ENCODE peak calls at places on chromosomes 1 and 21, in five cellular contexts. F is mucosa of descending colon, C is adrenal gland, W is left ventricle myocardium inferior, P is transverse colon. O is an unnamed sample.

GRCh38 chr1:38005195-38006007 is at the start of gene FHL3:
- DNase-seq in C (peak), W (peak), F (peak), P (peak), O (peak)

GRCh38 chr1:159879977-159880376 is 17.5 kb upstream of the VSIG8 start:
- DNase-seq in C (no peak), W (no peak), F (no peak), P (no peak), O (no peak)

GRCh38 chr1:47690341-47691244 is 252.7 kb downstream of the FOXD2 start:
- DNase-seq in W (no peak), P (no peak), C (no peak), F (no peak), O (no peak)

GRCh38 chr1:89810880-89811279 is 10.0 kb upstream of the LRRC8D start:
- DNase-seq in F (no peak), W (no peak), C (no peak), P (no peak), O (no peak)

GRCh38 chr1:180117764-180118116 is 36.9 kb upstream of the QSOX1 start:
- DNase-seq in W (no peak), P (no peak), C (no peak), F (no peak), O (no peak)

GRCh38 chr1:78114034-78114956 is 68.5 kb downstream of the GIPC2 start:
- DNase-seq in F (no peak), P (peak), W (no peak), C (peak), O (peak)

GRCh38 chr1:192979542-192979941 is 79.6 kb downstream of the UCHL5 start:
- DNase-seq in P (no peak), W (no peak), C (no peak), F (no peak), O (no peak)

GRCh38 chr1:153277852-153278251 is 18.4 kb downstream of the LORICRIN start:
- DNase-seq in P (peak), C (no peak), W (no peak), F (no peak), O (no peak)

GRCh38 chr1:29397981-29398380 is 161.7 kb downstream of the PTPRU start:
- DNase-seq in C (no peak), W (no peak), F (no peak), P (no peak), O (no peak)

GRCh38 chr1:29591601-29592260 is 355.4 kb downstream of the PTPRU start:
- DNase-seq in W (no peak), F (no peak), P (no peak), C (no peak), O (no peak)

GRCh38 chr1:214579183-214579582 is 23.8 kb upstream of the CENPF start:
- DNase-seq in C (no peak), W (no peak), F (no peak), P (no peak), O (no peak)

GRCh38 chr1:39317910-39318633 is 113.6 kb downstream of the MACF1 start:
- DNase-seq in C (no peak), P (peak), W (no peak), F (no peak), O (no peak)

GRCh38 chr21:39073063-39073462 is 110.2 kb downstream of the PSMG1 start:
- DNase-seq in P (no peak), F (no peak), C (no peak), W (no peak), O (no peak)

GRCh38 chr1:4064150-4064889 is 164.2 kb upstream of the C1orf174 start:
- DNase-seq in W (no peak), C (no peak), F (no peak), P (no peak), O (no peak)

GRCh38 chr1:14661220-14661619 is 62.7 kb downstream of the KAZN start:
- DNase-seq in C (no peak), F (no peak), P (no peak), W (no peak), O (no peak)

GRCh38 chr1:232553050-232553754 is 76.7 kb downstream of the SIPA1L2 start:
- DNase-seq in W (peak), P (peak), C (peak), F (no peak), O (no peak)

GRCh38 chr1:160704250-160704649 is 7.4 kb downstream of the CD48 start:
- DNase-seq in W (peak), F (no peak), C (peak), P (no peak), O (no peak)

GRCh38 chr1:22452401-22452963 is 831 bp downstream of the ZBTB40 start:
- DNase-seq in W (peak), F (no peak), P (peak), C (peak), O (no peak)

GRCh38 chr1:20603473-20604464 is 14.9 kb downstream of the CDA start:
- DNase-seq in C (no peak), F (no peak), P (no peak), W (no peak), O (no peak)

GRCh38 chr1:83905315-83905907 is 93.5 kb downstream of the TTLL7 start:
- DNase-seq in W (no peak), P (no peak), C (no peak), F (no peak), O (no peak)

GRCh38 chr21:20946701-20947100 is 51.5 kb upstream of the NCAM2 start:
- DNase-seq in W (no peak), F (no peak), C (no peak), P (no peak), O (no peak)

GRCh38 chr1:214277704-214278635 is 3.0 kb upstream of the SMYD2 start:
- DNase-seq in C (no peak), W (no peak), P (no peak), F (no peak), O (no peak)

GRCh38 chr1:21589618-21590017 is 79.5 kb downstream of the RAP1GAP start:
- DNase-seq in F (no peak), C (no peak), W (no peak), P (no peak), O (no peak)

GRCh38 chr1:160801836-160802580 is 6.0 kb downstream of the LY9 start:
- DNase-seq in F (no peak), P (no peak), W (no peak), C (no peak), O (no peak)

GRCh38 chr1:224427346-224427745 is 7.3 kb downstream of the WDR26 start:
- DNase-seq in W (no peak), C (no peak), F (no peak), P (no peak), O (no peak)

GRCh38 chr1:155420788-155421187 is 100.1 kb downstream of the RUSC1 start:
- DNase-seq in W (no peak), P (no peak), F (no peak), C (no peak), O (no peak)

GRCh38 chr1:39949891-39950290 is 5.1 kb upstream of the MFSD2A start:
- DNase-seq in P (no peak), W (no peak), F (no peak), C (no peak), O (no peak)

GRCh38 chr1:209674957-209675566 is at the start of gene G0S2:
- DNase-seq in F (peak), W (peak), P (peak), C (peak), O (no peak)

GRCh38 chr1:225250432-225250831 is 177.4 kb downstream of the LBR start:
- DNase-seq in C (no peak), W (no peak), F (no peak), P (no peak), O (no peak)

GRCh38 chr1:1965546-1965945 is 38.0 kb downstream of the CFAP74 start:
- DNase-seq in P (no peak), F (no peak), W (no peak), C (no peak), O (no peak)

GRCh38 chr1:186403632-186404031 is 28.0 kb downstream of the ODR4 start:
- DNase-seq in W (no peak), P (no peak), C (no peak), F (no peak), O (no peak)

GRCh38 chr1:186409091-186409490 is 33.5 kb downstream of the ODR4 start:
- DNase-seq in C (no peak), F (no peak), W (no peak), P (no peak), O (no peak)

DNA sequence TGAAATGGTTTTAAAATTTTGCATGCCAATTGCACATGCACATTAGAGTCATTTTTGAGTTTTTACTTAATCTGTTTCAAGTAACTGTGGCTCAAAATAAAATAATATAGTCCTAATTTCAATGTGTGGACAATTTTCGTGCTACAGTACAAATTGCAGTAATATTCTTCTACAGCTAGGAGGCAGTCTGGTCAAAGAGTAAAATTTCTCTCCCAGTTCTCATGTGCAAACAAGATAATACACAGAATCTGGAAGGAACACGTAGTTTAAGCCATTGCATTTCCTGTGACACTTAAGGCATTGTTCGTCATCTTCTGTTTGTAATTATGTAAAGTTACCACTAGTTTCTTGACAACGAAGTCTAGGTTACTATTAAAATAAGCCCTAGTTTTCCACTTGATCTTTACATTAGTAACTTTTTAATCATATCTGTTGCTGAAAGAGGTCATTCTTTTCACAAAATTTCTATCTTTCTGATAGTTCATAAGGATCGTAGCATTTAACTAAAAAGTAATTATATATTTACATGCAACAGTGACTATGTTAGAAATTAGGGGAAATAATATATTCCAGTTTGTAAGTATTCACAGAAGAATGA is 28.9 kb downstream of the ODR4 start:
- DNase-seq in P (no peak), W (no peak), C (no peak), F (no peak), O (no peak)
- TF ChIP-seq CTCF in P (peak), W (peak), C (peak), F (peak), O (peak)

GRCh38 chr1:25447547-25447946 is 16.9 kb downstream of the MACO1 start:
- DNase-seq in F (no peak), P (no peak), C (no peak), W (no peak), O (no peak)

GRCh38 chr1:25443030-25443699 is 12.5 kb downstream of the MACO1 start:
- DNase-seq in P (no peak), C (no peak), F (no peak), W (no peak), O (no peak)

GRCh38 chr1:25437672-25438071 is 7.0 kb downstream of the MACO1 start:
- DNase-seq in F (no peak), W (no peak), C (no peak), P (no peak), O (no peak)

GRCh38 chr1:25439287-25439686 is 8.6 kb downstream of the MACO1 start:
- DNase-seq in W (no peak), F (no peak), C (no peak), P (no peak), O (no peak)

DNA sequence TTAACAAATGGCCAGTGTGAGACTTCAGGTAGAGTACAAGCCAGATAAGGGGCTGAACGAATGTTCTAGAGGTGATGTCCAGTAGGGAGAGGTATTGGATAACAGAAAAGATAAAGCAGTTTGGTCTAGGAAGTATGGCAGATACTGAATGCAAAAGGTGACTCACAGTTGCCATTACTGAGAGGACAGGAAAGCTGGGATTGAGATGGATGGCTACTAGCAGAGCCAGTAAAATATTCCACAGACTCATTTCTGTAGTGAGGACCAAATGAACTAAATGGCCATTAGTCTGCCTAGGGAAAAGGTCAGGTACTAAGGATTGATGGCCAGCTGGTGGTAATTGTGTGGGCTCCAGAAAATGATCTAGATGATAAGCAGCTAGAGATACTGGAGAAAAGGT is 11.5 kb downstream of the MACO1 start:
- DNase-seq in F (no peak), P (no peak), W (no peak), C (peak), O (no peak)
- TF ChIP-seq CTCF in F (no peak), P (no peak), W (no peak), C (no peak), O (no peak)

DNA sequence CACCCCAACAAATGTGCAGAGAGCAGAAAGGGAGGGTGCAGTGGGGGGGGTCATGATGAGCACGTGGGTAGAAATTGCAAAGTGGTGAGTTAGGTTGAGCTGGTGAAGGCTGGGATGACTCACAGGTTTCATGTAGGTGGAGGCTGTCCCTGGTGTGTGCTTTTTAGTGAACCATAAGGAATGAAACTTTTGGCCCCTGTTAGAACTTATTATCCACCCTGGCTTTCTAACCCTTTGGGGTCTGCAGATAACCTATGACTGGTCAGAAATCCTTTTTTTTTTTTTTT is 46.9 kb downstream of the DOP1B start:
- DNase-seq in P (no peak), F (no peak), C (peak), W (no peak), O (no peak)
- TF ChIP-seq CTCF in P (no peak), F (no peak), C (no peak), W (no peak), O (no peak)

DNA sequence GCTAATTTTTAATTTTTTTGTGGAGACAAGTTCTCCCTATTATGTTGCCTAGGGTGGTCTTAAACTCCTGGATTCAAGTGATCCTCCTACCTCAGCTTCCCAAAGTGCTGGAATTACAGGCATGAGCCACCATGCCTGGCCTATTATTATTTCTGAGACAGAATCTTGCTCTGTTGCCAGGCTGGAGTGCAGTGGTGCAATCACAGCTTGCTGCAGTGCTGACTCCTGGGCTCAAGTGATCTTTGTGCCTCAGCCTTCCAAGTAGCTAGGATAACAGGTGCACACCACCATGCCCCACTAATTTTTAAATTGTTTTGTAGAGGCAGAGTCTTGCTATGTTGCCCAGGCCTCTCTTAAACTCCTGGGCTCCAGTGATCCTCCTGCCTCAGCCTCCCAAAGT is 196.3 kb downstream of the CAMTA1 start:
- DNase-seq in W (no peak), C (no peak), F (no peak), P (no peak), O (no peak)
- TF ChIP-seq CTCF in W (no peak), C (no peak), F (no peak), P (no peak), O (no peak)

GRCh38 chr1:100658716-100659026 is 60.9 kb upstream of the VCAM1 start:
- DNase-seq in W (no peak), C (no peak), P (no peak), F (no peak), O (no peak)

GRCh38 chr1:100661176-100661575 is 58.4 kb upstream of the VCAM1 start:
- DNase-seq in W (no peak), P (no peak), F (no peak), C (no peak), O (no peak)

DNA sequence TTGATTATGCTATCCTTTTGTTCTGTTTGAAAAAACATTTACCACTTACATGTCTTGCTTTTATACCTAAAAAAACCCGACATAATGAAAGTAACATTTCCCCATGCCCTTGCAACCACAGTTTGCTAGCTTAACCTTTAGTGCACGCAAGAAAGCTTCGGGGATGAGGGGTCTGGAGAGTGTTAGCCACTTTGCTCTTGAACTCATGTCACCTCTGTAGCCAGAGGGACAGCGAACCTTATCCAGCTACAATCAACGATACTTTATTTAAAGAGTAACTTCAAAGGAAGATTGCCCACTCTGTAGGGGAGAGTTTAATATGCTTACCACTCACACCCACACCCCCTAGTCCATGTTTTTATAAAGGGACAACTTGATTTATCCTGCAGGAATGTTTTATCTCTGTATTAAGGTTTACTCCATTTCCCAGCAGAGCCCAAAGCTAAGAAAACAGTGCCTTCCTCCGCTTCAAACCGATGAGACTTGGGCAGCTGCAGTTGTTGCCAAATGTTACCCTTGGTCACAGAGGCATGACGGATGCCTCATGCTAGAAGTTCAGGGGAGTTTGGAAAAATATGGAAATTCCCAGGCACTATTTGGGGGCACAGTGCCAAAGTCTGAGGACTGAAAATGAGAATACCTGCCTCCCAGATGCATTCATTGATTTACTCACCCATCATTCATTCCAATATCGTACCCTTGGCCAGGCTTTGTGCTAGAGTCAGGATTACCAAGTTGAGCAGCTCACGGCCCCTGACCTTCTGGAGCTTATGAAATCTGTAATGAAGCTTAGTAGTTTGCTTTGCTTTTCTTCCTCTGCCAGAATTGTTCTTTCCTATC is 61.4 kb upstream of the VCAM1 start:
- DNase-seq in F (no peak), P (no peak), C (peak), W (no peak), O (no peak)
- TF ChIP-seq CTCF in F (no peak), P (no peak), C (no peak), W (no peak), O (no peak)

GRCh38 chr21:44509539-44509938 is 30.5 kb downstream of the KRTAP10-1 start:
- DNase-seq in W (peak), F (no peak), P (peak), C (peak), O (no peak)
- TF ChIP-seq CTCF in W (peak), F (peak), P (peak), C (no peak), O (no peak)

GRCh38 chr1:243462929-243463697 is 207.3 kb downstream of the SDCCAG8 start:
- DNase-seq in C (no peak), P (no peak), W (no peak), F (no peak), O (no peak)
- TF ChIP-seq CTCF in C (no peak), P (no peak), W (no peak), F (no peak), O (no peak)

GRCh38 chr21:25885880-25886279 is 151.1 kb downstream of the GABPA start:
- DNase-seq in C (no peak), P (no peak), F (no peak), W (no peak), O (no peak)

GRCh38 chr21:25888711-25889110 is 153.9 kb downstream of the GABPA start:
- DNase-seq in P (no peak), F (no peak), W (no peak), C (no peak), O (no peak)

GRCh38 chr21:25885405-25885804 is 150.6 kb downstream of the GABPA start:
- DNase-seq in C (no peak), W (no peak), P (no peak), F (no peak), O (no peak)

GRCh38 chr21:25887646-25888321 is 153.0 kb downstream of the GABPA start:
- DNase-seq in W (no peak), P (peak), F (peak), C (no peak), O (no peak)

GRCh38 chr21:25887166-25887565 is 152.4 kb downstream of the GABPA start:
- DNase-seq in F (peak), C (no peak), W (no peak), P (peak), O (no peak)
- TF ChIP-seq CTCF in F (no peak), C (no peak), W (no peak), P (peak), O (no peak)

O was measured in mesothelial cell of epicardium.